ENCODE peak calls at places on chromosomes 13 and 19, in eight cellular contexts. F is fibroblast of mammary gland, X is breast epithelium, T is dorsolateral prefrontal cortex, U is cardiac muscle cell, H is PC-3, Y is trophoblast cell, R is neuronal stem cell. E is an unnamed sample.

GRCh38 chr13:80339841-80340642 is 884 bp downstream of the SPRY2 start:
- DNase-seq in R (peak; percentile 17), X (no peak), Y (peak; percentile 61), T (peak; percentile 38), U (peak; percentile 62), H (peak; percentile 30), F (peak; percentile 36), E (no peak)

GRCh38 chr19:47719047-47719885 is 6.0 kb downstream of the EHD2 start:
- DNase-seq in H (no peak), X (peak; percentile 72), T (peak; percentile 81), U (peak; percentile 98), R (no peak), F (peak; percentile 99), Y (no peak), E (peak; percentile 94)

GRCh38 chr13:29548722-29549446 is 46.6 kb downstream of the SLC7A1 start:
- DNase-seq in R (no peak), U (peak; percentile 26), X (no peak), T (no peak), F (no peak), Y (peak; percentile 67), H (no peak), E (no peak)

GRCh38 chr19:44003461-44004134 is 841 bp downstream of the ZNF230 start:
- DNase-seq in T (no peak), Y (peak; percentile 1), H (no peak), F (peak; percentile 14), R (no peak), U (peak; percentile 19), X (no peak), E (peak; percentile 16)

GRCh38 chr19:1651548-1652394 is 644 bp downstream of the TCF3 start:
- DNase-seq in R (peak; percentile 42), F (peak; percentile 25), U (peak; percentile 39), H (no peak), T (no peak), X (no peak), Y (peak; percentile 50), E (no peak)

GRCh38 chr19:38360351-38360750 is 14.0 kb upstream of the PSMD8 start:
- DNase-seq in U (no peak), T (no peak), H (no peak), X (no peak), R (no peak), F (no peak), Y (no peak), E (no peak)

GRCh38 chr13:114140131-114140908 is 7.9 kb upstream of the RASA3 start:
- DNase-seq in R (no peak), X (no peak), H (no peak), T (no peak), F (no peak), Y (no peak), U (no peak), E (no peak)

GRCh38 chr19:4499318-4499717 is 19.0 kb downstream of the PLIN4 start:
- DNase-seq in X (no peak), T (no peak), F (no peak), R (no peak), Y (no peak), U (no peak), H (no peak), E (no peak)

GRCh38 chr13:20119960-20120359 is 40.9 kb downstream of the GJA3 start:
- DNase-seq in Y (no peak), F (no peak), U (no peak), R (no peak), H (no peak), X (no peak), T (no peak), E (no peak)

GRCh38 chr19:48752511-48753365 is at the start of gene FUT1:
- DNase-seq in X (peak; percentile 87), U (peak; percentile 47), Y (peak; percentile 72), T (peak; percentile 45), F (no peak), H (peak; percentile 91), R (no peak), E (peak; percentile 85)

GRCh38 chr13:42892760-42893159 is 99.3 kb downstream of the EPSTI1 start:
- DNase-seq in R (no peak), T (no peak), F (peak; percentile 89), H (peak; percentile 59), X (no peak), Y (peak; percentile 59), U (peak; percentile 64), E (peak; percentile 81)

GRCh38 chr19:48890551-48890950 is 8.0 kb downstream of the TULP2 start:
- DNase-seq in U (no peak), T (no peak), Y (no peak), H (no peak), X (no peak), R (no peak), F (no peak), E (no peak)

GRCh38 chr19:49315111-49315510 is 9.9 kb downstream of the SLC6A16 start:
- DNase-seq in H (no peak), F (no peak), X (no peak), T (no peak), R (no peak), U (no peak), Y (no peak), E (no peak)

GRCh38 chr13:24183741-24184182 is 23.2 kb downstream of the SPATA13 start:
- DNase-seq in X (no peak), U (no peak), R (no peak), Y (no peak), H (no peak), F (no peak), T (no peak), E (no peak)

GRCh38 chr19:15251749-15252397 is 19.6 kb upstream of the EPHX3 start:
- DNase-seq in R (peak; percentile 54), U (peak; percentile 98), H (peak; percentile 55), X (no peak), Y (peak; percentile 66), T (no peak), F (peak; percentile 98), E (peak; percentile 53)

GRCh38 chr19:46000497-46001246 is 5.4 kb downstream of the CCDC61 start:
- DNase-seq in T (peak; percentile 80), R (peak; percentile 40), H (no peak), F (peak; percentile 5), X (no peak), U (peak; percentile 15), Y (peak; percentile 28), E (peak; percentile 36)

GRCh38 chr13:72891423-72891822 is 109.5 kb downstream of the PIBF1 start:
- DNase-seq in U (no peak), R (no peak), X (no peak), H (no peak), Y (no peak), F (no peak), T (no peak), E (no peak)

GRCh38 chr19:661427-662196 is 1.4 kb downstream of the RNF126 start:
- DNase-seq in X (no peak), T (no peak), H (no peak), U (no peak), Y (no peak), F (no peak), R (no peak), E (no peak)

GRCh38 chr13:96581741-96582140 is 412.5 kb downstream of the OXGR1 start:
- DNase-seq in T (no peak), U (no peak), F (no peak), X (no peak), H (no peak), Y (no peak), R (no peak), E (peak; percentile 58)
- H3K4me3 ChIP-seq in T (no peak overlapping the region), U (no peak overlapping the region), F (no peak overlapping the region), X (no peak overlapping the region), H (no peak overlapping the region), Y (no peak overlapping the region), R (no peak overlapping the region), E (no peak overlapping the region)

GRCh38 chr19:35115538-35115951 is at the start of gene FXYD3:
- DNase-seq in U (no peak), T (no peak), H (peak; percentile 34), F (no peak), R (no peak), X (no peak), Y (no peak), E (peak; percentile 41)
- H3K4me3 ChIP-seq in U (peak within 1 kb of the TSS; percentile 1), T (peak within 1 kb of the TSS; percentile 54), H (peak within 1 kb of the TSS; percentile 79), F (no peak within 1 kb of the TSS), R (no peak within 1 kb of the TSS), X (peak within 1 kb of the TSS; percentile 17), Y (no peak within 1 kb of the TSS), E (peak within 1 kb of the TSS; percentile 52)

DNA sequence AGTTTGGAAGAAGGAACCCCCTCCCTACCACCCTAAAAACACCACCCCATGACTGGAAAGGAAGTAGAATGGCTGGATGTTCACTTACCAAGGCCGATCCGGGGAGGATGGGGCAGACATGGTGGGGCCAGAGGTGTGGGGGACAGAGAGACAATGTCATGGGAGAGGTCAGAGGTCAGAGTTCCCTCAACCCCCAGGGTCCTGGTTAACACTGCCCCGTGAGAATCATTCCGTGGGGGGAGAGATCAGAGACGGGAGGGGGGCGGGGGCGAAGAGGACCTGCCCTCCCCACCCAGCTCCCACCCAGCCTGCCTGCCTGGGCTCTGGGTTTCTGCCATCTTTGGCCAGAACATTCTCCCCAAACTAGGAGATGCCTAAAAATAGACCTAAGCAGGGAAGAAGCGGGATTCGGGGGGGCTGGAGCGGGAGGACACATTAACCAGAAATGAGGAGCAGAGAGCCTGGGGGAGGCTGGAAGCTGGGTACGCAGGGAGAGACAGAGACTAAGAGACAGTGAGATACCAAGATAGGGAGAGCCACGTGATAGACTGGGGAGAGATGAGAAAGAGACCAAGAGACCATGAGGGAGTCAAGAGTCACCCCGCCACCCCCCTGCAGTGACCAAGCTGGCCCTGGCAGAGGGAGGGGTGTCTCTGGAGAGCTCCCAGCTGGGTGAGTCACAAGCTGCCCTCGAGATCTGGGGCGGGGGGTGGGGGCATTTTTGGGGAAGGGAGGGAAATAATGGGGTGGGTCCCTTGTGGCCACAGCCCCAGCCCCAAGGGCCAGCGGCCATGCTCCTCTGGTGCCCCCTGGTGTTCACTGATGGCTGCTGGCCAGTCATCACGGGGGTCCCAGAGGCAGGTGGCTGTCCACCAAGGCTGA is 6.1 kb upstream of the KANK2 start:
- DNase-seq in U (peak; percentile 93), H (peak; percentile 79), T (peak; percentile 69), F (peak; percentile 87), R (peak; percentile 53), Y (peak; percentile 56), X (no peak), E (no peak)
- H3K4me3 ChIP-seq in U (no peak overlapping the region), H (no peak overlapping the region), T (peak overlapping the region; percentile 47), F (no peak overlapping the region), R (no peak overlapping the region), Y (no peak overlapping the region), X (no peak overlapping the region), E (no peak overlapping the region)

GRCh38 chr19:11194173-11194572 is 3.2 kb downstream of the KANK2 start:
- DNase-seq in R (no peak), T (no peak), H (no peak), U (no peak), X (no peak), Y (no peak), F (no peak), E (no peak)
- H3K4me3 ChIP-seq in R (no peak overlapping the region), T (no peak overlapping the region), H (no peak overlapping the region), U (no peak overlapping the region), X (peak overlapping the region; percentile 80), Y (no peak overlapping the region), F (no peak overlapping the region), E (no peak overlapping the region)